ENCODE peak calls at places on chromosome 5, in six cellular contexts. D, R, X, U, E and Y are unnamed samples.

GRCh38 chr5:107618233-107618632 is 52.5 kb downstream of the EFNA5 start:
- DNase-seq in U (no peak), E (no peak), X (no peak), R (no peak), D (no peak), Y (no peak)

GRCh38 chr5:157471709-157472108 is 11.7 kb downstream of the NIPAL4 start:
- DNase-seq in R (peak; percentile 59), E (peak; percentile 45), U (no peak), D (peak; percentile 65), X (peak; percentile 48), Y (peak; percentile 23)

GRCh38 chr5:55914141-55914413 is 62.9 kb downstream of the IL31RA start:
- DNase-seq in X (no peak), U (no peak), D (peak; percentile 39), E (peak; percentile 48), R (no peak), Y (no peak)

GRCh38 chr5:143405063-143405746 is 1.7 kb upstream of the NR3C1 start:
- DNase-seq in R (peak; percentile 89), D (peak; percentile 97), U (peak; percentile 97), X (peak; percentile 82), E (peak; percentile 71), Y (peak; percentile 86)

GRCh38 chr5:77937015-77937908 is 161.1 kb upstream of the TBCA start:
- DNase-seq in R (no peak), D (peak; percentile 77), E (no peak), X (no peak), U (no peak), Y (no peak)

GRCh38 chr5:146995878-146996277 is 117.3 kb upstream of the PPP2R2B start:
- DNase-seq in D (no peak), E (no peak), X (no peak), U (no peak), R (no peak), Y (no peak)

GRCh38 chr5:34959323-34959722 is 30.0 kb downstream of the DNAJC21 start:
- DNase-seq in R (no peak), D (peak; percentile 85), X (no peak), E (peak; percentile 73), U (no peak), Y (no peak)

GRCh38 chr5:32249668-32250067 is 63.1 kb downstream of the MTMR12 start:
- DNase-seq in R (no peak), X (no peak), D (no peak), E (no peak), U (no peak), Y (no peak)

GRCh38 chr5:106853266-106853665 is 817.5 kb downstream of the EFNA5 start:
- DNase-seq in X (no peak), D (no peak), R (no peak), E (no peak), U (no peak), Y (no peak)

GRCh38 chr5:158382473-158382872 is 523.5 kb upstream of the CLINT1 start:
- DNase-seq in R (no peak), U (no peak), D (peak; percentile 38), X (peak; percentile 68), E (peak; percentile 97), Y (no peak)

GRCh38 chr5:154523704-154524103 is 45.7 kb upstream of the HAND1 start:
- DNase-seq in E (no peak), U (no peak), X (peak; percentile 94), R (peak; percentile 29), D (no peak), Y (peak; percentile 21)

GRCh38 chr5:157559301-157559700 is 16.3 kb downstream of the ADAM19 start:
- DNase-seq in R (no peak), E (peak; percentile 89), X (no peak), D (no peak), U (no peak), Y (no peak)

GRCh38 chr5:131396015-131396414 is 132.2 kb downstream of the CDC42SE2 start:
- DNase-seq in U (no peak), R (no peak), D (peak; percentile 70), E (no peak), X (no peak), Y (no peak)

GRCh38 chr5:142065273-142065672 is 43.3 kb upstream of the NDFIP1 start:
- DNase-seq in R (peak; percentile 63), X (peak; percentile 78), E (no peak), D (no peak), U (no peak), Y (peak; percentile 26)

GRCh38 chr5:44860267-44860666 is 51.5 kb downstream of the MRPS30 start:
- DNase-seq in U (no peak), D (no peak), X (no peak), E (no peak), R (no peak), Y (no peak)

GRCh38 chr5:159244163-159244562 is 18.9 kb upstream of the UBLCP1 start:
- DNase-seq in U (no peak), D (no peak), E (no peak), R (no peak), X (no peak), Y (no peak)

GRCh38 chr5:77168187-77168883 is 42.1 kb upstream of the PDE8B start:
- DNase-seq in R (no peak), E (no peak), U (peak; percentile 77), D (no peak), X (peak; percentile 30), Y (no peak)

GRCh38 chr5:15249152-15249551 is 250.8 kb upstream of the FBXL7 start:
- DNase-seq in D (no peak), R (no peak), X (no peak), U (no peak), E (peak; percentile 68), Y (no peak)

GRCh38 chr5:137753986-137754235 is 252 bp downstream of the HNRNPA0 start:
- DNase-seq in U (no peak), X (no peak), E (no peak), D (no peak), R (no peak), Y (no peak)

GRCh38 chr5:113487411-113487778 is 858 bp downstream of the MCC start:
- DNase-seq in D (no peak), X (peak; percentile 24), R (peak; percentile 42), E (peak; percentile 7), U (no peak), Y (peak; percentile 36)

GRCh38 chr5:167244583-167244982 is 1046.9 kb upstream of the WWC1 start:
- DNase-seq in U (no peak), R (peak; percentile 80), X (no peak), E (peak; percentile 31), D (no peak), Y (peak; percentile 32)

GRCh38 chr5:370959-371810 is 49.7 kb downstream of the AHRR start:
- DNase-seq in X (no peak), U (peak; percentile 61), D (no peak), E (no peak), R (no peak), Y (no peak)

GRCh38 chr5:170861855-170862766 is at the start of gene RANBP17:
- DNase-seq in D (no peak), R (peak; percentile 91), E (peak; percentile 62), U (peak; percentile 78), X (peak; percentile 95), Y (peak; percentile 78)

GRCh38 chr5:135626636-135627035 is 47.8 kb upstream of the CXCL14 start:
- DNase-seq in D (no peak), U (no peak), E (no peak), X (no peak), R (no peak), Y (no peak)

GRCh38 chr5:123438244-123438643 is 15.0 kb upstream of the CEP120 start:
- DNase-seq in D (peak; percentile 69), E (no peak), R (no peak), U (no peak), X (no peak), Y (no peak)

GRCh38 chr5:157182143-157182757 is 1.6 kb downstream of the ITK start:
- DNase-seq in E (no peak), X (no peak), D (no peak), U (no peak), R (no peak), Y (no peak)

GRCh38 chr5:178430187-178431062 is 159.8 kb downstream of the COL23A1 start:
- DNase-seq in X (no peak), R (no peak), D (no peak), E (no peak), U (no peak), Y (no peak)

GRCh38 chr5:107990881-107991810 is 320.4 kb upstream of the EFNA5 start:
- DNase-seq in X (no peak), R (no peak), E (no peak), U (no peak), D (peak; percentile 12), Y (no peak)

GRCh38 chr5:6372251-6373080 is 5.9 kb downstream of the MED10 start:
- DNase-seq in E (no peak), U (no peak), R (no peak), D (no peak), X (no peak), Y (no peak)

GRCh38 chr5:111830333-111830732 is 73.3 kb upstream of the NREP start:
- DNase-seq in E (peak; percentile 82), U (no peak), R (no peak), X (no peak), D (no peak), Y (no peak)

DNA sequence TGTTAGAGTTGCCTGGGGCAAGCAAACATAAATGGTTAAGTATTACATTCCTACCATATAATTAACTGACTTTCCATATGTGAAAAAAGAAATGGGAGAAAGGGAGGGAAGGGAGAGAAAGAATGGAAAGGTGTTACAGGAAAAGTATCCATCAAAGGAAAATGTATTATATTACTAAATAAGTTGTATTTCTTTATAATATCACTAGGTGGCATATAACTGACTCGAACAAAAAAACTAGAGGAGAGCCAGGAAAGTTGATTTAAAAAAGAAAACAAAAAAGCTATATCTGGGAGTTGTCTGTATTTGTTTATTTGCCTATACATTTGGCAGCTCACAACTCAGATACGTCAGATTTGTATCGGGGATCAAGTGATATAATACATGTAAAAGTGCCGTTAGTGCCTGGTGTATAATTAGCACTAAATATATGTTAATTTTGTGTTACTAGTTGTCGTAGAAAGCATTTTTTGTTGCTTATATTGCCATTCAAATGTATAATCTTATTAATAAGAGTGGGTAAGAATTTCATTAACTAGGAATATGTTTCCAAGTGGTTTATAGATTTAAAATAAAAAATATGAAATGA is 59.6 kb upstream of the ADAMTS19 start:
- DNase-seq in E (peak; percentile 25), D (no peak), X (no peak), R (no peak), U (no peak), Y (no peak)
- TF ChIP-seq CTCF in E (peak; percentile 22), D (no peak), X (peak; percentile 26), R (peak; percentile 20), U (no peak), Y (no peak)

GRCh38 chr5:132753135-132753987 is 6.1 kb downstream of the CCNI2 start:
- DNase-seq in R (peak; percentile 79), E (no peak), U (no peak), X (no peak), D (peak; percentile 25), Y (no peak)
- TF ChIP-seq CTCF in R (peak; percentile 21), E (peak; percentile 3), U (no peak), X (peak; percentile 41), D (no peak), Y (no peak)

GRCh38 chr5:42228279-42228678 is 195.0 kb upstream of the GHR start:
- DNase-seq in X (no peak), E (peak; percentile 45), R (no peak), U (no peak), D (no peak), Y (no peak)
- TF ChIP-seq CTCF in X (no peak), E (peak; percentile 28), R (no peak), U (no peak), D (no peak), Y (no peak)

DNA sequence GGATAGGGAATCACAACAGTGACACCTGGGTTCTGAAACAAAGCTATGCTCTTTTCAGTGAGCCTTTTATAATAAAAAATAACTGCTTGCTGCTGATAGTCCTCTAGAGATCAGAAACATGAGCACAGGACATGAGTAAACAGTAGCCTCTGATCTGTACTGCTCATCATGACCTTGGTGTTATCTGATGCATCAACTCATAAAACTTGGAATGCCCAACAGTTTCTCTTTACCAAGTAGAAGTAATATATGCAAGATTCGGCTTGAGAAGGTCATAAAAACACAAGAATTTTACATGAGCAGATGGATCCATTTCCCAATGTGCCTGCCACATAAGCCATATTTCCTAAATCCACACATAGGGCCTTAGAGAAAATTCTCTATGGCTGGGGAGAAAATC is 318.3 kb upstream of the GRAMD2B start:
- DNase-seq in R (no peak), U (no peak), D (no peak), E (peak; percentile 17), X (no peak), Y (no peak)
- TF ChIP-seq CTCF in R (no peak), U (no peak), D (no peak), E (no peak), X (no peak), Y (no peak)